ENCODE peak calls at places on chromosomes 11 and 22, in eight cellular contexts. D is neural progenitor cell, V is skeletal muscle cell, B is heart right ventricle, C is NCI-H774, L is PC-9, T is amygdala, M is smooth muscle cell of the brain vasculature. P is an unnamed sample.

GRCh38 chr22:44924098-44924497 is 85.7 kb downstream of the PHF21B start:
- DNase-seq in T (no peak), M (no peak), B (no peak), V (no peak), L (no peak), C (no peak), D (no peak), P (no peak)

GRCh38 chr11:1083621-1084551 is 9.2 kb downstream of the MUC2 start:
- DNase-seq in M (no peak), V (no peak), L (peak; percentile 59), B (no peak), C (no peak), D (no peak), T (no peak), P (peak; percentile 23)

GRCh38 chr11:94597896-94598295 is 30.7 kb downstream of the PIWIL4 start:
- DNase-seq in V (no peak), L (no peak), B (no peak), M (no peak), T (no peak), C (no peak), D (peak; percentile 21), P (no peak)

GRCh38 chr22:24693359-24693758 is 81.2 kb downstream of the PIWIL3 start:
- DNase-seq in B (no peak), L (no peak), M (no peak), V (no peak), C (no peak), T (no peak), D (no peak), P (no peak)

GRCh38 chr11:108654994-108655631 is 9.8 kb upstream of the DDX10 start:
- DNase-seq in M (no peak), T (no peak), L (peak; percentile 47), V (no peak), C (no peak), D (peak; percentile 55), B (peak; percentile 27), P (no peak)

GRCh38 chr22:27984723-27985122 is 65.7 kb upstream of the PITPNB start:
- DNase-seq in D (no peak), C (no peak), B (no peak), L (no peak), M (no peak), T (no peak), V (no peak), P (no peak)

GRCh38 chr11:12662101-12662500 is 12.1 kb upstream of the TEAD1 start:
- DNase-seq in T (no peak), M (no peak), L (no peak), B (no peak), V (no peak), D (no peak), C (no peak), P (no peak)

GRCh38 chr11:85114786-85115185 is 512.4 kb downstream of the DLG2 start:
- DNase-seq in D (no peak), B (no peak), C (no peak), L (no peak), V (peak; percentile 31), T (no peak), M (no peak), P (no peak)

GRCh38 chr11:123548774-123549173 is 105.7 kb downstream of the SCN3B start:
- DNase-seq in C (no peak), T (no peak), L (no peak), D (no peak), B (no peak), V (no peak), M (no peak), P (no peak)

GRCh38 chr11:132941761-132942160 is 590.5 kb downstream of the OPCML start:
- DNase-seq in T (no peak), M (no peak), D (no peak), L (no peak), B (no peak), C (no peak), V (no peak), P (no peak)

GRCh38 chr22:45218974-45219373 is 21.7 kb downstream of the KIAA0930 start:
- DNase-seq in V (no peak), D (no peak), T (no peak), C (peak; percentile 13), M (no peak), L (no peak), B (no peak), P (no peak)

GRCh38 chr11:75013051-75013450 is 24.3 kb downstream of the NEU3 start:
- DNase-seq in T (no peak), M (no peak), L (no peak), B (no peak), V (no peak), C (no peak), D (no peak), P (no peak)

GRCh38 chr22:47201186-47201995 is 438.9 kb downstream of the TBC1D22A start:
- DNase-seq in V (no peak), M (no peak), T (no peak), D (no peak), C (no peak), B (no peak), L (no peak), P (no peak)

GRCh38 chr11:29173660-29174062 is 843.2 kb downstream of the KCNA4 start:
- DNase-seq in D (no peak), M (no peak), L (no peak), T (no peak), C (no peak), B (no peak), V (peak; percentile 69), P (no peak)

GRCh38 chr11:624705-625635 is at the start of gene CDHR5:
- DNase-seq in L (no peak), B (no peak), C (no peak), M (no peak), V (no peak), T (no peak), D (no peak), P (peak; percentile 36)

GRCh38 chr22:28381427-28382167 is 298.0 kb downstream of the TTC28 start:
- DNase-seq in C (no peak), V (no peak), D (no peak), M (peak; percentile 23), B (no peak), T (no peak), L (no peak), P (no peak)

GRCh38 chr11:76799061-76799804 is 16.1 kb downstream of the TSKU start:
- DNase-seq in L (peak; percentile 89), B (peak; percentile 86), C (peak; percentile 76), D (peak; percentile 92), V (no peak), M (no peak), T (peak; percentile 48), P (peak; percentile 90)

GRCh38 chr22:30420401-30421178 is 5.0 kb upstream of the MTFP1 start:
- DNase-seq in M (no peak), V (peak; percentile 87), C (no peak), L (peak; percentile 56), D (no peak), B (no peak), T (no peak), P (no peak)

GRCh38 chr11:19679952-19680823 is 32.4 kb upstream of the NAV2 start:
- DNase-seq in V (peak; percentile 95), M (peak; percentile 94), C (no peak), D (peak; percentile 44), B (peak; percentile 87), T (no peak), L (peak; percentile 84), P (no peak)

GRCh38 chr11:128483211-128483788 is 104.1 kb downstream of the ETS1 start:
- DNase-seq in M (no peak), T (no peak), D (no peak), L (no peak), B (no peak), V (no peak), C (no peak), P (no peak)

GRCh38 chr11:69307871-69308381 is 14.0 kb downstream of the MYEOV start:
- DNase-seq in M (no peak), V (no peak), C (no peak), D (no peak), L (no peak), T (no peak), B (no peak), P (peak; percentile 23)

GRCh38 chr11:126319374-126319740 is 15.5 kb downstream of the DCPS start:
- DNase-seq in D (no peak), M (no peak), B (no peak), T (no peak), L (no peak), C (no peak), V (no peak), P (no peak)

GRCh38 chr22:32752326-32752725 is 49.2 kb upstream of the TIMP3 start:
- DNase-seq in B (no peak), T (no peak), D (no peak), M (no peak), L (no peak), V (no peak), C (no peak), P (no peak)

GRCh38 chr11:2444301-2445106 is at the start of the genes KCNQ1 and TRPM5:
- DNase-seq in L (peak; percentile 32), V (no peak), B (no peak), T (no peak), M (no peak), D (peak; percentile 89), C (peak; percentile 68), P (peak; percentile 83)

GRCh38 chr22:19853879-19854777 is 546 bp downstream of the GNB1L start:
- DNase-seq in V (no peak), B (no peak), D (no peak), T (no peak), M (no peak), L (no peak), C (no peak), P (no peak)

GRCh38 chr11:73734996-73735395 is 25.9 kb downstream of the RAB6A start:
- DNase-seq in V (no peak), M (no peak), B (no peak), D (no peak), T (no peak), L (no peak), C (no peak), P (no peak)

GRCh38 chr11:65575568-65576231 is at the start of gene EHBP1L1:
- DNase-seq in C (peak; percentile 75), L (peak; percentile 80), T (no peak), B (peak; percentile 73), D (peak; percentile 77), M (no peak), V (no peak), P (peak; percentile 91)

GRCh38 chr11:19345519-19345847 is 104.7 kb upstream of the E2F8 start:
- DNase-seq in D (peak; percentile 75), V (no peak), T (no peak), B (no peak), C (no peak), L (no peak), M (no peak), P (peak; percentile 27)

GRCh38 chr11:1888811-1889526 is 2.7 kb downstream of the PRR33 start:
- DNase-seq in V (no peak), C (no peak), B (no peak), D (no peak), L (no peak), T (no peak), M (no peak), P (peak; percentile 85)

P was measured in activated naive CD8-positive, alpha-beta T cell treated with anti-CD3 and anti-CD28 coated beads, Interleukin-2, amount 10 ng/mL, durations not matched to agents 7 days and 5 days.